ENCODE peak calls at places on chromosomes 1 and 21, in four cellular contexts. One of them, this sample, is unnamed.

GRCh38 chr1:157773723-157774350 is 3.1 kb downstream of the FCRL2 start:
- DNase-seq in ovary: no peak
- DNase-seq in A549: no peak
- DNase-seq in psoas muscle: no peak
- DNase-seq in this sample: no peak

GRCh38 chr1:116954450-116954849 is 44.7 kb downstream of the PTGFRN start:
- DNase-seq in ovary: no peak
- DNase-seq in A549: no peak
- DNase-seq in psoas muscle: no peak
- DNase-seq in this sample: no peak

GRCh38 chr21:16279658-16280581 is 550.1 kb downstream of the USP25 start:
- DNase-seq in ovary: peak; percentile 71
- DNase-seq in A549: no peak
- DNase-seq in psoas muscle: peak; percentile 19
- DNase-seq in this sample: no peak

GRCh38 chr1:54743827-54744226 is 20.5 kb downstream of the PARS2 start:
- DNase-seq in ovary: no peak
- DNase-seq in A549: no peak
- DNase-seq in psoas muscle: no peak
- DNase-seq in this sample: no peak

GRCh38 chr1:160125761-160126160 is 10.2 kb downstream of the ATP1A2 start:
- DNase-seq in ovary: no peak
- DNase-seq in A549: no peak
- DNase-seq in psoas muscle: no peak
- DNase-seq in this sample: no peak

GRCh38 chr21:45179568-45180288 is 105.3 kb downstream of the ADARB1 start:
- DNase-seq in ovary: no peak
- DNase-seq in A549: no peak
- DNase-seq in psoas muscle: no peak
- DNase-seq in this sample: no peak

GRCh38 chr1:240987928-240988327 is 369.1 kb downstream of the RGS7 start:
- DNase-seq in ovary: no peak
- DNase-seq in A549: no peak
- DNase-seq in psoas muscle: no peak
- DNase-seq in this sample: no peak

GRCh38 chr1:208997726-208998312 is 585.7 kb upstream of the CAMK1G start:
- DNase-seq in ovary: no peak
- DNase-seq in A549: peak; percentile 11
- DNase-seq in psoas muscle: no peak
- DNase-seq in this sample: no peak

GRCh38 chr1:229354226-229354625 is 11.4 kb upstream of the CCSAP start:
- DNase-seq in ovary: no peak
- DNase-seq in A549: no peak
- DNase-seq in psoas muscle: no peak
- DNase-seq in this sample: no peak

GRCh38 chr1:40316595-40317393 is at the start of gene COL9A2:
- DNase-seq in ovary: no peak
- DNase-seq in A549: peak; percentile 18
- DNase-seq in psoas muscle: peak; percentile 27
- DNase-seq in this sample: no peak

DNA sequence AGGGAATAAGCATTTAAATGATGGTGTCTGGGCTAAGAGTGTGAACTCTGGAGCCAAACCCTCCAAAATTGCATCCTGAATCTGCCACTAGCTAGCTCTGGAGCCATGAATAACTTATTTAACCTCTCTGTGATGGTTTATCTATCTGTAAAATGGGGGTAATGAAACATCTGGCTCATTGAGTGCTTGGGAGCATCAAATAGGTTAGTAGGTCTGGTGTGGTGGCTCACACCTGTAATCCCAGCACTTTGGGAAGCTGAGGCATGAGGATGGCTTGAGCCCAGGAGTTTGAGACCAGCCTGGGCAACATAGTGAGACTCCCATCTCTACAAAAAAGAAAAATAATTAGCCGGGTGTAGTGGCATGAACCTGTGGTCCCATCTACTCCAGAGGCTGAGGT is 42.8 kb downstream of the KIF1B start:
- DNase-seq in ovary: no peak
- DNase-seq in A549: no peak
- DNase-seq in psoas muscle: no peak
- DNase-seq in this sample: no peak
- H3K27ac ChIP-seq in ovary: no peak overlapping the region
- H3K27ac ChIP-seq in A549: no peak overlapping the region
- H3K27ac ChIP-seq in psoas muscle: peak overlapping the region; percentile 89
- H3K27ac ChIP-seq in this sample: no peak overlapping the region

GRCh38 chr1:94646786-94647555 is 105.4 kb upstream of the F3 start:
- DNase-seq in ovary: no peak
- DNase-seq in A549: no peak
- DNase-seq in psoas muscle: no peak
- DNase-seq in this sample: peak; percentile 69
- H3K27ac ChIP-seq in ovary: no peak overlapping the region
- H3K27ac ChIP-seq in A549: no peak overlapping the region
- H3K27ac ChIP-seq in psoas muscle: no peak overlapping the region
- H3K27ac ChIP-seq in this sample: peak overlapping the region; percentile 79

DNA sequence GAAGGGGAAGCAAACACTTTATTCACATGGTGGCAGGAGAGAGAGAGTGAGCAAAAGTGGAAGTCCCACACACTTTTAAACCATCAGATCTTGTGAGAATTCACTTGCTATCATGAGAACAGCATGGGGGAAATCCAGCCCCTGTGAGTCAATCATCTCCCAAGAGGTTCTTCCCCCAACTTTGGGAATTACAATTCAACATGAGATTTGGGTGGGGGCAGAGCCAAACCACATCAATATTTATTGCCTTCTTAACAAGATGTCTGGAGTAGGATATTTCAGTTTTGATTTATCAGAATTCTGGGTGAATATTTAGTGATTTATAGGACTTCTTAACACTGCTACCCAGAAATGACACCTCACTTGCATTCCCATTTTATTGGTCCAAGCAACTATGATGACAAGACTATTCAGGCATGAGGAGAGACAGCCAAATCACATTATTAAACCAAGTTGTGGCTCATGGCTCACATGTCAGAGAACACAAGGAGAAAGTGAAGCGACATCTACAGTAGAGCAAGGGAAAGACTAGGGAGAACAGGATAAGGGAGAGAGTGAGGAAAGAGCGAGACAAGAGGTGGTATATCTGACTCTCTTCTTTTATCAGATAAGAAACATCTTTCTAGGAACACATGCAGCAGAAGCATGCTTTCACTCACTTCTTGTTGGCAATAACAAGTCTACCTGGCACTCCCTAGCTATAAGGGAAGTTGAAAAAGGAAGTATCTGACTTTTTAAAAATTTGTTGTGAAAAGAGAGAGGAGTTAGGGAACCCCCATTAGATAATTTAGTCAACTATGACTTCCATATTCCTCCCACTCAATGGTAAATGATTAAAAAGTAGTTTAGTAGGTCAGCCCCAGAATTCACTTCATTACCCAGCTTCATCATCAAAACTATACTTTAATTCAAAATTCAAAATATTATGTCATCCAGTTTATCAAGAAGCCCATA is 36.6 kb upstream of the PTPRC start:
- DNase-seq in ovary: no peak
- DNase-seq in A549: no peak
- DNase-seq in psoas muscle: no peak
- DNase-seq in this sample: no peak
- H3K27ac ChIP-seq in ovary: no peak overlapping the region
- H3K27ac ChIP-seq in A549: no peak overlapping the region
- H3K27ac ChIP-seq in psoas muscle: no peak overlapping the region
- H3K27ac ChIP-seq in this sample: no peak overlapping the region

DNA sequence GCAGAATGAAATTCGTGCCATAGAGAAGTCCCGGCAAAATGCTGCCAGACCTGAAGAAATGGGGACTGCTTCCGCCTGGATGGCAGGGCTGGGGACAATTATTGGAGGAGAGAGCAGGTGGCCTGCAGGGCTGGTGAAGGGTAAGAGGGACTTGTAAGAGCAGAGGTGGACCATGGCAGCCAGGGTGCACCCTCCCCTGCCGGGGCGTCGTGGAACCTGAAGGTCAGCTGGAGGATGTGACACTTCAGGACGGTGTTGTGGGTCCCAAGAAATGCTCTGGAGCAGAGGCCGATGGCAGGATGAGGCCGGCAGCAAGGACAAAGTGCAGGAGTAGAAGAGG is 40.3 kb downstream of the RIPK4 start:
- DNase-seq in ovary: no peak
- DNase-seq in A549: no peak
- DNase-seq in psoas muscle: no peak
- DNase-seq in this sample: no peak
- H3K27ac ChIP-seq in ovary: no peak overlapping the region
- H3K27ac ChIP-seq in A549: peak overlapping the region; percentile 66
- H3K27ac ChIP-seq in psoas muscle: no peak overlapping the region
- H3K27ac ChIP-seq in this sample: peak overlapping the region; percentile 80

GRCh38 chr1:244840219-244840794 is 4.8 kb downstream of the COX20 start:
- DNase-seq in ovary: no peak
- DNase-seq in A549: no peak
- DNase-seq in psoas muscle: no peak
- DNase-seq in this sample: no peak
- H3K27ac ChIP-seq in ovary: no peak overlapping the region
- H3K27ac ChIP-seq in A549: no peak overlapping the region
- H3K27ac ChIP-seq in psoas muscle: peak overlapping the region; percentile 53
- H3K27ac ChIP-seq in this sample: no peak overlapping the region

This sample was measured in foreskin keratinocyte.